ENCODE peak calls at places on chromosomes 16 and 17, in five cellular contexts. Y is stomach, S is lower leg skin, D is heart left ventricle, H is uterus. K is an unnamed sample.

GRCh38 chr16:81863630-81864352 is 84.7 kb downstream of the PLCG2 start:
- DNase-seq in S (no peak), D (no peak), H (no peak), Y (no peak), K (no peak)

GRCh38 chr17:50830994-50831393 is 4.4 kb upstream of the WFIKKN2 start:
- DNase-seq in S (no peak), H (no peak), Y (no peak), D (no peak), K (no peak)

GRCh38 chr17:79837888-79838540 is 1.2 kb downstream of the CBX4 start:
- DNase-seq in H (no peak), S (no peak), Y (no peak), D (peak; percentile 32), K (no peak)

GRCh38 chr16:87212026-87212425 is 105.2 kb downstream of the C16orf95 start:
- DNase-seq in Y (no peak), D (no peak), S (no peak), H (no peak), K (no peak)

GRCh38 chr16:72939247-72939646 is 108.7 kb downstream of the ZFHX3 start:
- DNase-seq in Y (no peak), D (peak; percentile 37), S (no peak), H (peak; percentile 49), K (no peak)

GRCh38 chr17:45155483-45155882 is 6.2 kb upstream of the HEXIM2 start:
- DNase-seq in S (no peak), H (no peak), D (no peak), Y (no peak), K (no peak)

GRCh38 chr16:87727346-87727745 is 38.4 kb downstream of the KLHDC4 start:
- DNase-seq in S (no peak), Y (no peak), D (no peak), H (no peak), K (no peak)

GRCh38 chr16:66581246-66581952 is 2.1 kb downstream of the CMTM2 start:
- DNase-seq in S (no peak), D (no peak), H (no peak), Y (no peak), K (no peak)

GRCh38 chr17:34389343-34389742 is 26.3 kb upstream of the CCL1 start:
- DNase-seq in H (no peak), S (no peak), D (no peak), Y (no peak), K (no peak)

GRCh38 chr16:85752511-85753420 is 1.9 kb upstream of the C16orf74 start:
- DNase-seq in H (peak; percentile 57), S (no peak), Y (peak; percentile 81), D (no peak), K (no peak)

GRCh38 chr16:56807011-56807675 is 57.9 kb upstream of the SLC12A3 start:
- DNase-seq in H (no peak), Y (no peak), D (no peak), S (no peak), K (no peak)

GRCh38 chr17:17028059-17028877 is 14.0 kb upstream of the MPRIP start:
- DNase-seq in H (no peak), Y (peak; percentile 92), D (peak; percentile 57), S (peak; percentile 94), K (no peak)

GRCh38 chr17:67245073-67245693 is at the start of gene HELZ:
- DNase-seq in S (peak; percentile 94), Y (peak; percentile 77), H (peak; percentile 72), D (peak; percentile 82), K (no peak)
- TF ChIP-seq POLR2A in S (no peak), Y (no peak), H (no peak), D (peak; percentile 19), K (peak; percentile 38)

GRCh38 chr17:20995873-20996723 is 46.7 kb downstream of the USP22 start:
- DNase-seq in Y (no peak), S (peak; percentile 80), H (no peak), D (no peak), K (no peak)

GRCh38 chr17:20993863-20994778 is 48.7 kb downstream of the USP22 start:
- DNase-seq in S (no peak), H (no peak), Y (peak; percentile 68), D (no peak), K (no peak)

GRCh38 chr17:20992987-20993862 is 49.6 kb downstream of the USP22 start:
- DNase-seq in S (peak; percentile 92), H (peak; percentile 77), D (peak; percentile 66), Y (peak; percentile 60), K (no peak)

GRCh38 chr17:20995164-20995872 is 47.5 kb downstream of the USP22 start:
- DNase-seq in Y (no peak), D (no peak), S (peak; percentile 82), H (no peak), K (no peak)

GRCh38 chr17:20994779-20995149 is 48.0 kb downstream of the USP22 start:
- DNase-seq in Y (no peak), H (no peak), D (no peak), S (no peak), K (no peak)
- TF ChIP-seq POLR2A in Y (no peak), H (no peak), D (no peak), S (no peak), K (no peak)

GRCh38 chr17:66301864-66302741 is at the start of gene PRKCA:
- DNase-seq in D (peak; percentile 79), Y (peak; percentile 81), S (peak; percentile 90), H (peak; percentile 82), K (no peak)
- TF ChIP-seq POLR2A in D (peak; percentile 79), Y (no peak), S (no peak), H (peak; percentile 89), K (peak; percentile 85)

GRCh38 chr17:48725005-48725293 is 2.0 kb downstream of the PRAC2 start:
- DNase-seq in Y (no peak), H (no peak), S (no peak), D (no peak), K (no peak)
- TF ChIP-seq POLR2A in Y (no peak), H (no peak), S (no peak), D (no peak), K (no peak)

GRCh38 chr16:30535777-30536190 is 1.1 kb upstream of the ZNF747 start:
- DNase-seq in H (peak; percentile 68), S (peak; percentile 95), Y (peak; percentile 78), D (peak; percentile 76), K (no peak)
- TF ChIP-seq POLR2A in H (no peak), S (no peak), Y (no peak), D (no peak), K (no peak)

GRCh38 chr16:58046936-58047335 is 21.4 kb downstream of the MMP15 start:
- DNase-seq in Y (no peak), H (no peak), S (no peak), D (no peak), K (no peak)

GRCh38 chr16:58049697-58050185 is 24.2 kb downstream of the MMP15 start:
- DNase-seq in H (no peak), Y (no peak), D (no peak), S (no peak), K (no peak)

GRCh38 chr16:58048914-58049696 is 23.6 kb downstream of the MMP15 start:
- DNase-seq in S (no peak), H (no peak), D (no peak), Y (no peak), K (no peak)

GRCh38 chr16:58047557-58048348 is 22.2 kb downstream of the MMP15 start:
- DNase-seq in H (no peak), D (peak; percentile 54), Y (no peak), S (no peak), K (no peak)

DNA sequence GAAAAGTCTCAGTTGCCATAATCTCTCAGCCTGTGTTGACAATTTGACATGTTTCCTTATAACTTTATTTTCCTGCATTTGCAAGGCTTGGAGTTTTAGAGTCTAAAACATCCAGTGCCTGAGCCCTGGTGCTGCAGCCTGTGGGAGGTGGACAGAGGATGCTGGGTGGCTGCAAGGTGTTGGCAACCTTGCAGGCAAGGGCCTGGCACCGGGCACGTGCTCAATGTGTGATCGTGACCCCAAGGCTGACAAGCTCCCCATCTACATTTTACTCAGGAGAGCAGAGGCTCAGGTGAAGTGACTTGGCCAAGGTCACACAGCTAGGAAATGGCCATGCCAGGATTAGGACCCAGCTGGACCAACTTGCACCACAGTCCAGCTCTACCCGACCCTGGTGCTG is 22.9 kb downstream of the MMP15 start:
- DNase-seq in Y (no peak), D (no peak), S (no peak), H (no peak), K (no peak)
- TF ChIP-seq POLR2A in Y (no peak), D (no peak), S (no peak), H (no peak), K (no peak)

DNA sequence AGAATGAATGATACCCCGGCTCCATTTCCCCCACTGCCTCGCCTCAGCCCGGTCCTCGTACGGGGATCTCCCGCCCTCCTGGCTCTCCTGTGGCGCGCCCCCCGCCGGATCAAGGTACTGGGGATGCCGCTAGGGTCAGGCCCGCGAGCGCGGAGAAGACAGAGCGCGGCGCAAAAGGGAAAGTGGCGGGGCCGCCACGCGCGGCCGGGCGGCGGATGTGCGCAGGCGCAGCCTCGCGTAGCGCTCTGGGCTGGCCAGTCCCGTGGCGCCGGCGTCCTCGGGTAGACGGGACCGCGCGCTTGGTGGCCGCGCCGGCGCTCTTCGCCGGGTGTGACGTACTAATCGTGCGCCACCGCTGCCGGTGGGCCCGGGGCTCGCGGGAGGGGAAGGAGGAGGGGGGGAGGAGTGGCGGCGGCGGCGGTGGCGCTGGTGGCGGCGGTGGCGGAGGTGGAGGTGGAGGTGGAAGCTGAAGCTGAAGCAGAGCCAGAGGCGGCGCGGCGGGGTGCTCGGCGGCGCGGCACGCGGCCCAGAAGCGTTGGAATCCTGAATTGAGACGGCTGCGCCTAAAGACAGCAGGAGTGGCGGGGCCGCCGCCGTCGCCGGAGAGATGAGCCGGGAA is at the start of gene SENP3:
- DNase-seq in H (peak; percentile 91), Y (peak; percentile 92), D (peak; percentile 93), S (peak; percentile 97), K (no peak)
- TF ChIP-seq POLR2A in H (peak; percentile 54), Y (no peak), D (peak; percentile 61), S (no peak), K (no peak)

DNA sequence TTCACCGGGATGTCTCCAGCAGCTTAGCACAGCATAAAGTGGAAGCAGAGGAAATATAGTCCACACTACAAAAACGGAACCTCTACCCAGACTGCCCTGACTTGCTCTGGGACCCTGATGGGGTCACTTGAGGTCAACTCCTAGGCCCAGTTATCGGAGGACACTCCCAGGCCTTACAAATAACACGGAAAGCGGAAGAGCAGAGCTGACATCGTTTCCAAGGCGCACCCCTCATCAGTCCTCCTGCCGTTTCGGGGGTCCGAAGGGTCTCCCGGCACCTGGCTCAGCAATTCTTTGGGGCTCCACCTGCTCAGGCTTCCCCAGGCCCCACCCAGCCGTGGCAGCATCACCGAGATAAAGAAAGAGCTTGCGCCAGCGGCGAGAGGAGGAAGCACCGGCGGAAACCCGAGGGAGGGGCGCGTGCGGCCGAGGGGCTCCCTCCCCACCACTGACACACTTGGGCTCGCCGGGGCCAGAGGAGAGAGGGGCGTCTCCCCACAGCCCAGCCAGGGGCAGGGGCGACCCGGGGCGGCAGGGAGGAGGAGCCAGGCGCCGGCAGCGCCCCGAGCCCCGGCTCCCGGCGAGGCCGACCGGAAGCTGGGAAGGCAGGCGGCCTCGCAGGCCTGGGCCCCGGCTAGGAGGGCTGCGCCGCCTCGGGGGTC is 727 bp downstream of the CORO7 start:
- DNase-seq in H (no peak), S (peak; percentile 91), Y (peak; percentile 58), D (peak; percentile 72), K (no peak)
- TF ChIP-seq POLR2A in H (no peak), S (no peak), Y (no peak), D (peak; percentile 17), K (no peak)